ENCODE peak calls at places on chromosomes 13 and 19, in seven cellular contexts. Z is fibroblast of pulmonary artery, M is right lobe of liver, G is AG10803, P is psoas muscle, H is gastrocnemius medialis, Y is Caco-2. A is an unnamed sample.

GRCh38 chr19:39171479-39172465 is 25.0 kb upstream of the NCCRP1 start:
- DNase-seq in G (no peak), Y (no peak), H (no peak), Z (no peak), M (no peak), P (no peak), A (peak)

GRCh38 chr19:39401549-39402416 is 4.9 kb upstream of the ZFP36 start:
- DNase-seq in Y (peak), G (peak), Z (peak), M (peak), H (peak), P (peak), A (peak)

GRCh38 chr13:50222569-50223332 is 207.5 kb downstream of the KCNRG start:
- DNase-seq in M (peak), P (peak), Z (peak), Y (peak), G (peak), H (peak), A (peak)

GRCh38 chr19:35247526-35248309 is 1.1 kb upstream of the LSR start:
- DNase-seq in H (no peak), G (no peak), M (peak), Y (peak), P (peak), Z (no peak), A (no peak)

GRCh38 chr19:17090501-17091074 is 15.0 kb downstream of the MYO9B start:
- DNase-seq in P (no peak), M (no peak), G (peak), Y (no peak), H (no peak), Z (peak), A (no peak)

GRCh38 chr13:30307194-30307965 is at the start of gene KATNAL1:
- DNase-seq in M (peak), H (peak), P (peak), G (peak), Y (peak), Z (peak), A (peak)

GRCh38 chr13:77300176-77301141 is 26.4 kb downstream of the MYCBP2 start:
- DNase-seq in M (no peak), G (peak), H (no peak), Z (peak), P (no peak), Y (no peak), A (peak)

GRCh38 chr19:13150919-13151604 is 851 bp downstream of the IER2 start:
- DNase-seq in M (no peak), P (no peak), G (no peak), Z (no peak), H (no peak), Y (no peak), A (no peak)

GRCh38 chr19:37513397-37513796 is 6.7 kb downstream of the ZNF793 start:
- DNase-seq in Z (peak), H (no peak), M (no peak), G (no peak), Y (no peak), P (no peak), A (no peak)

GRCh38 chr19:23882493-23882892 is 32.2 kb upstream of the ZNF726 start:
- DNase-seq in G (no peak), M (no peak), Z (no peak), H (no peak), P (no peak), Y (peak), A (no peak)

GRCh38 chr19:34972163-34972705 is 8.2 kb upstream of the ZNF792 start:
- DNase-seq in P (no peak), G (no peak), Y (no peak), M (peak), Z (no peak), H (no peak), A (no peak)

GRCh38 chr19:50669319-50670101 is 20.3 kb downstream of the C19orf81 start:
- DNase-seq in G (peak), Z (peak), M (no peak), P (no peak), Y (peak), H (no peak), A (peak)

GRCh38 chr19:7489609-7490044 is 792 bp upstream of the PEX11G start:
- DNase-seq in Z (no peak), Y (peak), P (no peak), M (no peak), H (no peak), G (no peak), A (no peak)

GRCh38 chr19:12703056-12703455 is 6.6 kb upstream of the FBXW9 start:
- DNase-seq in H (no peak), P (no peak), G (peak), M (no peak), Y (peak), Z (peak), A (peak)

GRCh38 chr13:111359237-111359915 is 38.9 kb downstream of the TEX29 start:
- DNase-seq in G (peak), Z (no peak), Y (peak), M (no peak), P (no peak), H (no peak), A (no peak)

GRCh38 chr13:93227906-93228801 is 1.5 kb downstream of the GPC6 start:
- DNase-seq in H (no peak), Z (peak), M (peak), P (peak), Y (no peak), G (peak), A (peak)

DNA sequence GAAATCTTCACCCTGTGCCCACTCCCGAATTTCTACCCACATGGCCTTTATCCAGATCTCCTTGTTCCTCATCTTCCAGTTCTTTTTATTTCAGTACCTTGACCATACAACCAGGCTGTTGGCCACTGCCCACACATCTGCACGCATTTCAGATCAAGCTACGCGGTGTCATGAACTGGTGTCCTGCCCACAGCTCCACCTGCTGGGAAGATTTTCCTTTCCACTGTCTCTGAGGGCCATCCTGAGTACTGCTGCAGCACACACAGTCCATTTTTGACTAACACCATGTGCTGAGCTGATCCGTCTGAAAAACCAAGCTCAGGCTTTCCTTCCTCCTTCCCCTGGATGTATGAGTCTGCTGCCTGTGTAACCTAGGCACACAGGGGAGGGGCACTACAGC is 71.8 kb downstream of the WASF3 start:
- DNase-seq in G (peak), P (no peak), Y (peak), M (no peak), Z (peak), H (no peak), A (peak)
- TF ChIP-seq CTCF in G (peak), P (no peak), Y (peak), M (peak), Z (peak), H (no peak), A (peak)

GRCh38 chr19:15236886-15237285 is 4.6 kb upstream of the EPHX3 start:
- DNase-seq in M (no peak), P (no peak), Y (no peak), Z (no peak), G (no peak), H (no peak), A (no peak)
- H3K4me3 ChIP-seq in M (no peak), P (no peak), Y (no peak), Z (no peak), G (no peak), H (no peak), A (no peak)

GRCh38 chr13:70098669-70099068 is 9.0 kb upstream of the ATXN8OS start:
- DNase-seq in M (no peak), P (no peak), H (no peak), G (no peak), Y (peak), Z (peak), A (peak)
- TF ChIP-seq CTCF in M (peak), P (no peak), H (no peak), G (peak), Y (peak), Z (peak), A (peak)

DNA sequence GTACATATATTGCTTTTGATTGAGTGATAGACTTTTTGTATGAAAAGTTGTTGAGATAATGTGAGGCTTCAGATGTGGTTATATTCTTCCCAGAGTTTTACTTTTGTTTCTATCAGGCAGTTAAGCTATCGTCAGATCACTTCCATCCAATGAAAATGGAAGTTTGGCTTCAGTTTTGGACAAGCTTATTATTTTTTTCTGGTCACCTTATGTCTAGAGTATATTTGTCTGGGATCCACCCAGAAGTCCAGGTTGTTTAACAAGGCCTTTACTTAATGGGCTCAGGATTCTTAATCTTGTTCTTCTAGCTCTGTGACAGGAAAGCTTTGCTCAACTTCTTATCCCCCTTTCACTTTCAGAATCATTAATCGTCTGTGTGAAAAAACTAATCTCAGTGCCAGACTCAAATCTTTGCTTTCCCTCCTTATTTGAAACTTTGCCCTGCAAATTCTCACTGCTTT is 150.9 kb downstream of the PDS5B start:
- DNase-seq in G (peak), P (no peak), Z (peak), M (no peak), Y (no peak), H (no peak), A (peak)
- H3K4me3 ChIP-seq in G (peak), P (peak), Z (peak), M (peak), Y (no peak), H (peak), A (peak)

GRCh38 chr19:28221736-28222135 is 991.2 kb downstream of the UQCRFS1 start:
- DNase-seq in Y (no peak), G (peak), M (no peak), Z (no peak), H (no peak), P (no peak), A (no peak)

GRCh38 chr19:28218728-28219127 is 994.2 kb downstream of the UQCRFS1 start:
- DNase-seq in H (no peak), Z (no peak), G (no peak), M (no peak), Y (no peak), P (no peak), A (no peak)

GRCh38 chr19:28213476-28214082 is 999.4 kb downstream of the UQCRFS1 start:
- DNase-seq in Y (peak), H (no peak), Z (no peak), G (peak), P (no peak), M (no peak), A (no peak)

DNA sequence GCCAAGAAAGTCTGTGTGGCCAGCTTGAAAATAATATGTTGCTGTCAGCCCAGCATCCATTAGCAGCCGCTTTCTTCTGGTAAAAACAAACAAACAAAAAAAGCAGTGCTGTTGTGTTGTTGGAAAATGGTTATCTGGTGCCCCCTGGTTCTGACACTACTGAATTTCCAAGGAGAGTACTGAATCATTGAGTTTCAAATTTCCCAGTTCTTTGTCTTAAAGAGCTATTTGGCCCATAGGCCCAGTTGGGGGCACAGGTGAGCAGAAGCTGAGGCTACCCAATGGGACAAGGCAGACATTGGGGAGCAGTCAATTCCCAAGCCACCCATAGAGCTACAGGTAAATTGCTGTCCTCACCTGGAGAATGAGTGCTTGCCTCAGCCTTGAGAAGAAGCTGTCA is 995.9 kb downstream of the UQCRFS1 start:
- DNase-seq in H (no peak), Y (no peak), M (no peak), G (no peak), P (no peak), Z (no peak), A (no peak)
- TF ChIP-seq CTCF in H (no peak), Y (no peak), M (no peak), G (no peak), P (no peak), Z (no peak), A (no peak)

GRCh38 chr19:53991224-53992113 is at the start of gene CACNG6:
- DNase-seq in P (peak), H (peak), G (no peak), Y (peak), M (no peak), Z (peak), A (no peak)
- H3K4me3 ChIP-seq in P (peak), H (peak), G (peak), Y (peak), M (no peak), Z (peak), A (peak)

GRCh38 chr13:35818577-35819165 is 312.5 kb downstream of the DCLK1 start:
- DNase-seq in Y (no peak), Z (peak), M (no peak), H (no peak), G (peak), P (no peak), A (peak)
- TF ChIP-seq CTCF in Y (peak), Z (peak), M (peak), H (peak), G (peak), P (peak), A (peak)

GRCh38 chr19:3015126-3016057 is 13.7 kb downstream of the TLE2 start:
- DNase-seq in Z (no peak), M (no peak), Y (no peak), H (no peak), P (no peak), G (no peak), A (no peak)

GRCh38 chr19:3010871-3011270 is 18.2 kb downstream of the TLE2 start:
- DNase-seq in G (no peak), Z (no peak), M (no peak), Y (no peak), P (no peak), H (no peak), A (no peak)

GRCh38 chr19:3012522-3013260 is 16.4 kb downstream of the TLE2 start:
- DNase-seq in Z (no peak), G (no peak), H (no peak), Y (no peak), P (no peak), M (no peak), A (no peak)

GRCh38 chr19:3013261-3013725 is 15.8 kb downstream of the TLE2 start:
- DNase-seq in H (no peak), P (no peak), G (no peak), Z (no peak), M (no peak), Y (no peak), A (no peak)

GRCh38 chr19:3014135-3014534 is 14.9 kb downstream of the TLE2 start:
- DNase-seq in H (no peak), Y (no peak), G (no peak), P (no peak), M (no peak), Z (no peak), A (no peak)
- H3K4me3 ChIP-seq in H (no peak), Y (no peak), G (no peak), P (no peak), M (no peak), Z (no peak), A (no peak)

GRCh38 chr13:106522112-106522511 is 13.3 kb downstream of the EFNB2 start:
- DNase-seq in H (no peak), P (no peak), M (no peak), Y (no peak), Z (no peak), G (no peak), A (no peak)

GRCh38 chr13:106522898-106523525 is 12.4 kb downstream of the EFNB2 start:
- DNase-seq in P (no peak), M (no peak), Y (no peak), H (no peak), Z (no peak), G (no peak), A (peak)

GRCh38 chr13:106518535-106518934 is 16.9 kb downstream of the EFNB2 start:
- DNase-seq in Z (no peak), M (no peak), G (no peak), H (no peak), P (no peak), Y (no peak), A (no peak)

GRCh38 chr13:106521101-106521799 is 14.2 kb downstream of the EFNB2 start:
- DNase-seq in P (no peak), M (no peak), Y (no peak), H (no peak), G (no peak), Z (no peak), A (no peak)

DNA sequence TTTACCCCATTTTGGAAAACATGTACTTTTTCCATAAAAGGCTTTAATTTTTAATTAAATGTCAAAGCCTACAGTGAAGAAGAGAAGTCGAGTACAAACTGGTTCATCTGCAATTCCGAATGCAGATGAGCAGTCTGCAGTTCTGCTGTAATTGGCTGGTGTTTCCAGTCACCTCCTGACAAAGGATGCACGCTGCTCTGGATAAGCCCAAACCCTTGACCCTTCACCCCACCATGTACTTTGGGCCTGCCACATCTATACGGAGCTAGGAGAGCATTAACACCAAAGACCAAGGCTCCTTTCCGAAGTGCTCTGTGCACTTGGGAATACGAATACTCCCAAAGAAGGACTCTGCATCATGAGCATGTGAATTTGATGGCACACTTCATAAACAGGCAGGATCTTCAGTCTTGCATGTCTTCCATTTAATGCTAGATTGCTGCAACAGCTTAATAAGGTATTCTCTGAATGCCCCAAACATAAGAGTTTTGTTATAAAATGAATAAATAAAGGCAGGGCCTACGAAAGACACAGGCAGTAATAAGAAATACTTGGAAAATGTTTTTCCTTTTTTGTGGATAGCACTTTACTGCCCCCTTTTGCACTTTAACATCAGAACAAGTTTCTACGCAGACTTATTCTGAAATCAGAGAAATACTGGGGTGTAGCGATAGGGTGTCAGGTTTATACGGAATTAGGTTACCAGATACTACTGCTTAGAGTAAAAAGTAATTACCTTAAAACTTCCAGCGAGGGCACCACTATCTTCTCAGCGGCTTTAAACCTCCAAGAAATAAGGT is 15.1 kb downstream of the EFNB2 start:
- DNase-seq in Y (no peak), Z (peak), P (no peak), H (no peak), M (no peak), G (peak), A (peak)
- TF ChIP-seq CTCF in Y (peak), Z (peak), P (peak), H (no peak), M (no peak), G (peak), A (peak)